ENCODE peak calls at places on chromosome 18, in seven cellular contexts. One of them, this sample, is unnamed.

GRCh38 chr18:46554406-46554805 is 102.6 kb downstream of the LOXHD1 start:
- DNase-seq in H1: no peak
- DNase-seq in HCT116: no peak
- DNase-seq in SK-N-SH: no peak
- DNase-seq in HepG2: no peak
- DNase-seq in K562: no peak
- DNase-seq in GM12878: no peak
- DNase-seq in this sample: no peak

GRCh38 chr18:61606759-61607158 is 273.5 kb downstream of the CDH20 start:
- DNase-seq in H1: peak; percentile 72
- DNase-seq in HCT116: peak; percentile 81
- DNase-seq in SK-N-SH: no peak
- DNase-seq in HepG2: no peak
- DNase-seq in K562: no peak
- DNase-seq in GM12878: no peak
- DNase-seq in this sample: no peak

GRCh38 chr18:52287151-52287550 is 52.8 kb upstream of the DCC start:
- DNase-seq in H1: no peak
- DNase-seq in HCT116: no peak
- DNase-seq in SK-N-SH: no peak
- DNase-seq in HepG2: no peak
- DNase-seq in K562: no peak
- DNase-seq in GM12878: no peak
- DNase-seq in this sample: no peak

GRCh38 chr18:35588995-35589394 is 7.5 kb downstream of the GALNT1 start:
- DNase-seq in H1: peak; percentile 46
- DNase-seq in HCT116: no peak
- DNase-seq in SK-N-SH: no peak
- DNase-seq in HepG2: peak; percentile 35
- DNase-seq in K562: no peak
- DNase-seq in GM12878: no peak
- DNase-seq in this sample: no peak

GRCh38 chr18:9455718-9456511 is 19.4 kb upstream of the RALBP1 start:
- DNase-seq in H1: no peak
- DNase-seq in HCT116: no peak
- DNase-seq in SK-N-SH: no peak
- DNase-seq in HepG2: no peak
- DNase-seq in K562: no peak
- DNase-seq in GM12878: no peak
- DNase-seq in this sample: no peak

GRCh38 chr18:47288741-47289140 is 37.3 kb upstream of the SKOR2 start:
- DNase-seq in H1: no peak
- DNase-seq in HCT116: no peak
- DNase-seq in SK-N-SH: no peak
- DNase-seq in HepG2: no peak
- DNase-seq in K562: no peak
- DNase-seq in GM12878: no peak
- DNase-seq in this sample: no peak

GRCh38 chr18:49618741-49619392 is 57.0 kb downstream of the LIPG start:
- DNase-seq in H1: no peak
- DNase-seq in HCT116: no peak
- DNase-seq in SK-N-SH: no peak
- DNase-seq in HepG2: no peak
- DNase-seq in K562: no peak
- DNase-seq in GM12878: no peak
- DNase-seq in this sample: no peak

GRCh38 chr18:45723921-45724320 is at the start of gene SLC14A1:
- DNase-seq in H1: no peak
- DNase-seq in HCT116: no peak
- DNase-seq in SK-N-SH: no peak
- DNase-seq in HepG2: no peak
- DNase-seq in K562: no peak
- DNase-seq in GM12878: no peak
- DNase-seq in this sample: no peak

GRCh38 chr18:47777626-47778025 is 152.8 kb downstream of the SMAD2 start:
- DNase-seq in H1: no peak
- DNase-seq in HCT116: no peak
- DNase-seq in SK-N-SH: no peak
- DNase-seq in HepG2: no peak
- DNase-seq in K562: no peak
- DNase-seq in GM12878: no peak
- DNase-seq in this sample: no peak

GRCh38 chr18:22170421-22171262 is 1.3 kb downstream of the GATA6 start:
- DNase-seq in H1: no peak
- DNase-seq in HCT116: no peak
- DNase-seq in SK-N-SH: peak; percentile 39
- DNase-seq in HepG2: peak; percentile 13
- DNase-seq in K562: no peak
- DNase-seq in GM12878: no peak
- DNase-seq in this sample: peak; percentile 55

GRCh38 chr18:9965711-9966624 is 52.2 kb downstream of the VAPA start:
- DNase-seq in H1: no peak
- DNase-seq in HCT116: no peak
- DNase-seq in SK-N-SH: no peak
- DNase-seq in HepG2: no peak
- DNase-seq in K562: no peak
- DNase-seq in GM12878: no peak
- DNase-seq in this sample: no peak

GRCh38 chr18:10715791-10716190 is 190.0 kb downstream of the NAPG start:
- DNase-seq in H1: no peak
- DNase-seq in HCT116: no peak
- DNase-seq in SK-N-SH: no peak
- DNase-seq in HepG2: no peak
- DNase-seq in K562: no peak
- DNase-seq in GM12878: no peak
- DNase-seq in this sample: no peak

GRCh38 chr18:72868666-72869661 is 1.2 kb upstream of the NETO1 start:
- DNase-seq in H1: no peak
- DNase-seq in HCT116: no peak
- DNase-seq in SK-N-SH: peak; percentile 24
- DNase-seq in HepG2: no peak
- DNase-seq in K562: no peak
- DNase-seq in GM12878: no peak
- DNase-seq in this sample: no peak

GRCh38 chr18:44716697-44717163 is 36.0 kb downstream of the SETBP1 start:
- DNase-seq in H1: no peak
- DNase-seq in HCT116: no peak
- DNase-seq in SK-N-SH: no peak
- DNase-seq in HepG2: no peak
- DNase-seq in K562: no peak
- DNase-seq in GM12878: no peak
- DNase-seq in this sample: no peak

GRCh38 chr18:58263055-58263732 is 219.2 kb downstream of the NEDD4L start:
- DNase-seq in H1: no peak
- DNase-seq in HCT116: peak; percentile 22
- DNase-seq in SK-N-SH: no peak
- DNase-seq in HepG2: no peak
- DNase-seq in K562: no peak
- DNase-seq in GM12878: no peak
- DNase-seq in this sample: peak; percentile 78

GRCh38 chr18:9237982-9238381 is 96.6 kb upstream of the TWSG1 start:
- DNase-seq in H1: no peak
- DNase-seq in HCT116: no peak
- DNase-seq in SK-N-SH: no peak
- DNase-seq in HepG2: no peak
- DNase-seq in K562: no peak
- DNase-seq in GM12878: no peak
- DNase-seq in this sample: no peak

DNA sequence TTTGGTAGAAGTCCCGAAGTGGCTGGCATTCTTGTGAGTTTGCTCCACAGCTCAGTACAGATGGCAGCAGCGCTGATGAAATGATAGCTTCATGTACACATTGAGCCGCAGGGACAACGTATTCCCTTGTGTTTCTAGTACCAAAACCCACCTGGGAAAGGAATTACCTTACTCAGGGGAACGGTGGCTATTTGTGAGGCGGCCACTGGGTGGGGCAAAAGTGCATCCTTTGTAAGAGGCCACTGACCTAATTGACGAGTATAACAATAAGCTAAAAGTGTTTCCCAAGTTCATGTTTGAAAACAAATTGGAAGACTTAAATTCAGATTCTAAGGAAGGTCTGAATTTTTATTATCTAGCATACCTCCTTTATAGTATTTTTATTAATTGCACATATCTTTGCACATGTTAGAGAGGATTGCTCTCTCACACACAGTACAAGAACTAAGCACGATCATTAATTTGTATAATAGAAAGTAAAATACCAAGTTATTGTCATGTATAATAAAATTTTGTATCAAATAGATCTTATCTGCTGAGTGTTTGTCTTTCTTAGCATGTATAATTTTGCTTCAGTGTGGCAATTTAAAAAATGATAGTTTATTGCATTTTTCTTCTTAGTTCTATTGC is 25.3 kb upstream of the CDH7 start:
- DNase-seq in H1: peak; percentile 38
- DNase-seq in HCT116: no peak
- DNase-seq in SK-N-SH: peak; percentile 50
- DNase-seq in HepG2: peak; percentile 16
- DNase-seq in K562: peak; percentile 3
- DNase-seq in GM12878: no peak
- DNase-seq in this sample: peak; percentile 66
- TF ChIP-seq JUND in H1: no peak
- TF ChIP-seq JUND in HCT116: no peak
- TF ChIP-seq JUND in SK-N-SH: no peak
- TF ChIP-seq JUND in HepG2: no peak
- TF ChIP-seq JUND in K562: no peak
- TF ChIP-seq JUND in GM12878: no peak
- TF ChIP-seq JUND in this sample: no peak

GRCh38 chr18:63157293-63158011 is 162.1 kb downstream of the BCL2 start:
- DNase-seq in H1: no peak
- DNase-seq in HCT116: no peak
- DNase-seq in SK-N-SH: no peak
- DNase-seq in HepG2: no peak
- DNase-seq in K562: no peak
- DNase-seq in GM12878: peak; percentile 84
- DNase-seq in this sample: no peak

GRCh38 chr18:63154350-63155152 is 165.0 kb downstream of the BCL2 start:
- DNase-seq in H1: no peak
- DNase-seq in HCT116: no peak
- DNase-seq in SK-N-SH: no peak
- DNase-seq in HepG2: no peak
- DNase-seq in K562: no peak
- DNase-seq in GM12878: no peak
- DNase-seq in this sample: no peak

GRCh38 chr18:63155910-63156773 is 163.4 kb downstream of the BCL2 start:
- DNase-seq in H1: no peak
- DNase-seq in HCT116: no peak
- DNase-seq in SK-N-SH: no peak
- DNase-seq in HepG2: no peak
- DNase-seq in K562: no peak
- DNase-seq in GM12878: no peak
- DNase-seq in this sample: no peak

GRCh38 chr18:63152791-63153190 is 166.8 kb downstream of the BCL2 start:
- DNase-seq in H1: no peak
- DNase-seq in HCT116: no peak
- DNase-seq in SK-N-SH: no peak
- DNase-seq in HepG2: no peak
- DNase-seq in K562: no peak
- DNase-seq in GM12878: no peak
- DNase-seq in this sample: no peak

GRCh38 chr18:63155169-63155852 is 164.3 kb downstream of the BCL2 start:
- DNase-seq in H1: peak; percentile 50
- DNase-seq in HCT116: peak; percentile 62
- DNase-seq in SK-N-SH: peak; percentile 45
- DNase-seq in HepG2: peak; percentile 35
- DNase-seq in K562: peak; percentile 56
- DNase-seq in GM12878: peak; percentile 88
- DNase-seq in this sample: peak; percentile 11
- TF ChIP-seq JUND in H1: no peak
- TF ChIP-seq JUND in HCT116: no peak
- TF ChIP-seq JUND in SK-N-SH: no peak
- TF ChIP-seq JUND in HepG2: no peak
- TF ChIP-seq JUND in K562: peak; percentile 58
- TF ChIP-seq JUND in GM12878: no peak
- TF ChIP-seq JUND in this sample: no peak

GRCh38 chr18:7946724-7947377 is 379.7 kb downstream of the PTPRM start:
- DNase-seq in H1: no peak
- DNase-seq in HCT116: peak; percentile 61
- DNase-seq in SK-N-SH: peak; percentile 37
- DNase-seq in HepG2: no peak
- DNase-seq in K562: no peak
- DNase-seq in GM12878: no peak
- DNase-seq in this sample: no peak

GRCh38 chr18:7955175-7955574 is 388.1 kb downstream of the PTPRM start:
- DNase-seq in H1: no peak
- DNase-seq in HCT116: no peak
- DNase-seq in SK-N-SH: no peak
- DNase-seq in HepG2: no peak
- DNase-seq in K562: no peak
- DNase-seq in GM12878: no peak
- DNase-seq in this sample: no peak

GRCh38 chr18:7953085-7953958 is 386.2 kb downstream of the PTPRM start:
- DNase-seq in H1: no peak
- DNase-seq in HCT116: no peak
- DNase-seq in SK-N-SH: no peak
- DNase-seq in HepG2: no peak
- DNase-seq in K562: no peak
- DNase-seq in GM12878: peak; percentile 91
- DNase-seq in this sample: no peak

GRCh38 chr18:7954229-7954628 is 387.1 kb downstream of the PTPRM start:
- DNase-seq in H1: no peak
- DNase-seq in HCT116: no peak
- DNase-seq in SK-N-SH: no peak
- DNase-seq in HepG2: no peak
- DNase-seq in K562: no peak
- DNase-seq in GM12878: no peak
- DNase-seq in this sample: no peak

DNA sequence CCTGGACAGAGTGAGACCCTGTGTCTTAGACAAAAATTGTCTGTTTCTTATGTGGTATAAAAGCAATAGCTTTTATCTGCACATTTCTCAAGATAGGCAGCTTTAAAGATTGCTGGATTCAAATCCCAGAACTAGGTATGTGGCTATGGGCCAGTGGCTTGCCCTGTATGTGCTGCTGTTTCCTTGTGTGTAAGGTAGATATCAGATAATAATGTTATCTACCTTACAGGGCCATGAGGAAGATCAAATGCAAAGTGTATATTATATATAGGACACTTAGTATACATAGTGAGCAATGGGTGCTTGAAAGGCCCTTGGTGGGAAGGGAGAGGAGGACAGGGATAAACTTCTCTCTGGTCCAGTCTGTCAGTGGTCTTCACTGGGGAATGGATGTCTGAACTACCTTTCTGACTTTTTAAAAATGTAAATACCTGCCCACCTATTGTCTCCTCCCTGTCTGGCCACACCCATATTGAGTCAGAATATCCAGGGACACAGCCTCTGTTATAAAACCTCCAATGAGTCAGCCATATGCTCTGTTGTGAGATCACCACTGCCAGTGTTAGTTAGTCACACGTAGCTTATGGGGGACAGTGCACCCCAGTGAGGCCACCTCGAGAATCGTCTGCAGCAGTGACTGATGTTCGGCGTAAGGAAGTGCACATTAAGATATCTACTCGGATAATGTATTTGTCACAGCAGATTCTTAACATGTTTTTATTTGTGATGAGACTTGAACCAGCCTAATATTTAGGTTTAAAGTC is 383.4 kb downstream of the PTPRM start:
- DNase-seq in H1: no peak
- DNase-seq in HCT116: peak; percentile 87
- DNase-seq in SK-N-SH: no peak
- DNase-seq in HepG2: peak; percentile 20
- DNase-seq in K562: peak; percentile 12
- DNase-seq in GM12878: no peak
- DNase-seq in this sample: no peak
- TF ChIP-seq JUND in H1: no peak
- TF ChIP-seq JUND in HCT116: peak; percentile 86
- TF ChIP-seq JUND in SK-N-SH: peak; percentile 14
- TF ChIP-seq JUND in HepG2: no peak
- TF ChIP-seq JUND in K562: no peak
- TF ChIP-seq JUND in GM12878: no peak
- TF ChIP-seq JUND in this sample: no peak

GRCh38 chr18:2304378-2305175 is 266.7 kb downstream of the METTL4 start:
- DNase-seq in H1: no peak
- DNase-seq in HCT116: no peak
- DNase-seq in SK-N-SH: no peak
- DNase-seq in HepG2: no peak
- DNase-seq in K562: no peak
- DNase-seq in GM12878: no peak
- DNase-seq in this sample: peak; percentile 59
- TF ChIP-seq JUND in H1: no peak
- TF ChIP-seq JUND in HCT116: peak; percentile 60
- TF ChIP-seq JUND in SK-N-SH: peak; percentile 33
- TF ChIP-seq JUND in HepG2: no peak
- TF ChIP-seq JUND in K562: no peak
- TF ChIP-seq JUND in GM12878: no peak
- TF ChIP-seq JUND in this sample: no peak